ENCODE peak calls at places on chromosomes 3 and 15, in four cellular contexts. C is fibroblast of lung, M is brain microvascular endothelial cell, V is esophagus squamous epithelium. S is an unnamed sample. For H3K27me3, the result is how much of the 10 kb centered on the place peaks cover.

GRCh38 chr15:77029166-77030041 is 34.5 kb downstream of the PSTPIP1 start:
- DNase-seq in C (no peak), V (no peak), M (no peak), S (no peak)

GRCh38 chr15:85649372-85649771 is 145.4 kb downstream of the KLHL25 start:
- DNase-seq in V (no peak), M (peak), C (peak), S (peak)

GRCh38 chr15:41513282-41514227 is at the start of gene LTK:
- DNase-seq in V (no peak), C (no peak), M (no peak), S (no peak)

GRCh38 chr3:138441742-138442141 is 7.3 kb downstream of the ESYT3 start:
- DNase-seq in V (no peak), M (peak), C (peak), S (peak)

GRCh38 chr3:160671231-160671630 is 5.7 kb upstream of the ARL14 start:
- DNase-seq in C (no peak), M (no peak), V (no peak), S (no peak)

GRCh38 chr3:89315750-89316149 is 208.3 kb downstream of the EPHA3 start:
- DNase-seq in C (peak), V (no peak), M (peak), S (no peak)

GRCh38 chr3:23723930-23724329 is 81.8 kb upstream of the UBE2E1 start:
- DNase-seq in M (no peak), V (no peak), C (no peak), S (no peak)

GRCh38 chr15:72824781-72825180 is 41.2 kb upstream of the ADPGK start:
- DNase-seq in M (no peak), C (no peak), V (no peak), S (no peak)

GRCh38 chr3:119294402-119294888 is 262 bp downstream of the ARHGAP31 start:
- DNase-seq in C (no peak), V (peak), M (no peak), S (peak)

GRCh38 chr3:109685084-109686079 is 348.0 kb upstream of the DPPA4 start:
- DNase-seq in V (no peak), M (peak), C (peak), S (peak)

GRCh38 chr15:70023769-70024491 is 73.8 kb downstream of the TLE3 start:
- DNase-seq in C (peak), V (no peak), M (peak), S (no peak)

GRCh38 chr3:33202581-33203457 is 15.8 kb downstream of the SUSD5 start:
- DNase-seq in V (no peak), M (no peak), C (peak), S (no peak)

GRCh38 chr3:124985358-124985757 is 50.8 kb upstream of the MUC13 start:
- DNase-seq in M (peak), V (no peak), C (peak), S (peak)

GRCh38 chr3:110493752-110494151 is 577.9 kb upstream of the NECTIN3 start:
- DNase-seq in M (no peak), V (no peak), C (no peak), S (no peak)

GRCh38 chr15:80275946-80276345 is 23.9 kb upstream of the CTXND1 start:
- DNase-seq in C (peak), V (no peak), M (peak), S (peak)

GRCh38 chr3:64837126-64837738 is 149.4 kb upstream of the ADAMTS9 start:
- DNase-seq in C (no peak), M (no peak), V (no peak), S (no peak)

GRCh38 chr15:65939901-65940617 is 70.8 kb downstream of the RAB11A start:
- DNase-seq in V (no peak), M (peak), C (peak), S (peak)

GRCh38 chr15:76147906-76148553 is 88.2 kb downstream of the TMEM266 start:
- DNase-seq in V (no peak), C (no peak), M (no peak), S (peak)

GRCh38 chr3:130933801-130934345 is 40.0 kb downstream of the ATP2C1 start:
- DNase-seq in V (no peak), M (no peak), C (peak), S (no peak)

GRCh38 chr3:64187065-64187959 is 38.0 kb downstream of the PRICKLE2 start:
- DNase-seq in M (peak), C (peak), V (no peak), S (peak)

GRCh38 chr15:82963356-82964341 is 11.1 kb upstream of the HOMER2 start:
- DNase-seq in M (no peak), V (no peak), C (peak), S (no peak)

GRCh38 chr15:96358795-96359190 is 28.3 kb downstream of the NR2F2 start:
- DNase-seq in C (no peak), V (no peak), M (no peak), S (no peak)
- H3K4me3 ChIP-seq in C (no peak), V (no peak), M (no peak), S (no peak)

DNA sequence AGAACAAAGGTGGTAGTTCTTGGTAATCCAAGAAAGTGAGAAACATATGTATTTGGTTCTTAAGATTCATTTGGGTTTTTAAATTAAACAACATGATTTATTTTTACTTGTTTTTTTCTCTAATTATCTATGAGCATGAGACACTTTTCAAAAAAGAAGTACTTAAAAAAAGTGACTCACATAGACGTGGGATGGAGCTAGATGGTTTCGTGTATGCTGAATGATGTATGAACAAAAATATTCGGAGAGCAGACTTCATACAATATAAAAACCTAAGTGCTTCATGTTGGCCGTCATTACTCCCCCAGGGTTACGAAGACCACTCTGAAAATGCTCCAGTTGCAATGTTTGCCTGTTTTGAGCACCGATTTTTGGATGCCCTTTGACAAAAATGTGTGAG is 91.0 kb downstream of the RORA start:
- DNase-seq in C (peak), V (no peak), M (no peak), S (no peak)
- H3K27me3 ChIP-seq in C (under half), V (under half), M (under half), S (under half)

GRCh38 chr3:152257246-152258074 is 11.3 kb upstream of the MBNL1 start:
- DNase-seq in V (no peak), M (peak), C (peak), S (no peak)
- H3K4me3 ChIP-seq in V (no peak), M (no peak), C (no peak), S (no peak)

GRCh38 chr15:98428253-98428989 is 219.9 kb upstream of the IGF1R start:
- DNase-seq in M (peak), V (no peak), C (peak), S (peak)
- H3K27me3 ChIP-seq in M (under half), V (under half), C (under half), S (under half)